ENCODE peak calls at places on chromosomes 1 and 21, in seven cellular contexts. L is H9, A is mesendoderm, G is mesenchymal stem cell, N is neuronal stem cell, V is trophoblast cell, K is H1. D is an unnamed sample.

GRCh38 chr1:178490136-178490535 is 6.6 kb downstream of the CLEC20A start:
- DNase-seq in K (no peak), N (no peak), A (no peak), G (no peak), V (no peak), L (no peak), D (no peak)

GRCh38 chr1:50609508-50609907 is 186.3 kb upstream of the DMRTA2 start:
- DNase-seq in A (no peak), V (no peak), L (no peak), G (no peak), K (no peak), N (no peak), D (no peak)

GRCh38 chr1:221487781-221488520 is 253.9 kb downstream of the DUSP10 start:
- DNase-seq in V (no peak), K (no peak), A (no peak), G (peak), N (no peak), L (no peak), D (peak)

GRCh38 chr1:186213225-186213607 is 161.8 kb downstream of the TPR start:
- DNase-seq in A (no peak), N (no peak), K (no peak), L (no peak), V (no peak), G (no peak), D (no peak)

GRCh38 chr1:23751050-23751814 is 8.0 kb downstream of the ELOA start:
- DNase-seq in K (peak), V (peak), L (peak), G (peak), N (peak), A (peak), D (peak)

GRCh38 chr21:31665397-31665796 is 5.9 kb downstream of the SOD1 start:
- DNase-seq in G (no peak), K (no peak), N (no peak), L (peak), V (no peak), A (peak), D (peak)

GRCh38 chr1:52552505-52553371 is at the start of gene TUT4:
- DNase-seq in N (peak), K (peak), V (peak), G (peak), A (peak), L (peak), D (peak)

GRCh38 chr1:28983509-28984310 is 69.3 kb downstream of the EPB41 start:
- DNase-seq in G (peak), A (peak), K (no peak), V (no peak), L (peak), N (peak), D (no peak)

GRCh38 chr1:151069103-151069486 is 1.5 kb upstream of the GABPB2 start:
- DNase-seq in G (no peak), L (no peak), N (no peak), A (no peak), K (no peak), V (no peak), D (no peak)

DNA sequence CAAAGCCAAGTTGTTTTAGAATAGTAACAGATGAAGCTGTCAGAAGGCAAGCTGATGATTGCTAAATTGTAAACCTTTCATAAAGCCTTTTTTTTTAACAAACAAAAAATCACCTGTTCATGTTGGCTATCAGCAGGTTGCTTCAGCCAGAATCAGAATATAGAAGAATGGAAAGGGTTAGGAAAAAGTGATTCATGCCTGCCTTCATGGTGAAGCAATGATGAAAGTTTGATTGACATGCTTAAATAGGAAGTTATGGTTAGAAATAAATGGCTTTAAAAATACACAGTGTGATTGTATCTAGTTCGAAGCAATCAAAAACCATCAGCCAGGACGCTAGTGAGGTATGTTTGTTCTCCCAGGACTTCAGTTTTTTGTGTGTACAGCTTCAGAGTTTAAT is 37.9 kb downstream of the GABPA start:
- DNase-seq in K (no peak), N (no peak), A (no peak), V (no peak), G (no peak), L (no peak), D (no peak)
- H2AK5ac ChIP-seq in K (no peak), N (no peak), A (no peak), V (no peak), G (no peak), L (no peak), D (no peak)

DNA sequence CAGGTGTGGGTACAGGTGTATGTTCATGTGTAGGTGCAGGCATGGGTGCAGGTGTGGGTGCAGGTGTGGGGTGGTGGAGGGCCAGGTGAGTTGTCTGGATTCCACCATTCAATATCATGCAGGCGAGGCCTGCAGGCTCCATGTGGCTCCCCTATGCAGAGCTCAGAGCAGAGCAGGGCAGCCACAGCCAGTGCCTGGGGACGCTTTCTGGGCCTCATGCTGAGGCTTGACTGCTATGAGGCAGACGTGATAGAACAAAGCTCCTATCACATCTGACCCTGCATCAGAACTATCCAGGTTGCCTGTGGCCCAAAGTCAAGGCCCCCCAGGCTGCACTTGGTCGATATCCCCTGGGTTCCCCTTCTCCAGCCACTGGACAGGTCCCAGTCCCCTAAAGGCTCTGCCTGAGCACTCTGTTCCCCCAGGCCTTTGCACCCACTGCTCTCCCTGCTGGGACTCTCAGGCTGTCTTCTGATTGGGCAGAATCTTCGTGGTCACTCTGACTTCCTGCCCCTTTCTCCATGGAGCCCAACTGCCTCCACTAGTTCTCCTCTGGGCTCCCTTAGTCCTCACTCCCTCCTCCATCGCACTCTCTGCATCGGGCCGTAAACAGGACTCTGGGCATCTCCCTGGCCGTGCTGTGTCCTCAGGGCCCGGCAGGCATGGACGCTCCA is 78.6 kb upstream of the ACTL8 start:
- DNase-seq in V (no peak), L (no peak), N (no peak), A (no peak), G (no peak), K (no peak), D (no peak)
- H2AK5ac ChIP-seq in V (no peak), L (no peak), N (no peak), A (no peak), G (no peak), K (no peak), D (no peak)

GRCh38 chr1:161079436-161080110 is 9.8 kb downstream of the NECTIN4 start:
- DNase-seq in L (no peak), N (no peak), V (no peak), G (no peak), A (no peak), K (no peak), D (no peak)

GRCh38 chr1:161080391-161081150 is 8.8 kb downstream of the NECTIN4 start:
- DNase-seq in N (no peak), L (no peak), K (no peak), G (no peak), A (no peak), V (peak), D (no peak)

GRCh38 chr1:161081519-161081918 is 7.8 kb downstream of the NECTIN4 start:
- DNase-seq in L (no peak), V (peak), A (no peak), K (no peak), N (no peak), G (no peak), D (no peak)

GRCh38 chr1:161082483-161082882 is 6.9 kb downstream of the NECTIN4 start:
- DNase-seq in V (peak), K (no peak), L (no peak), G (no peak), A (no peak), N (no peak), D (no peak)

GRCh38 chr1:161081151-161081405 is 8.3 kb downstream of the NECTIN4 start:
- DNase-seq in G (no peak), V (no peak), N (no peak), A (no peak), K (no peak), L (no peak), D (no peak)
- H2AK5ac ChIP-seq in G (no peak), V (peak), N (no peak), A (no peak), K (no peak), L (no peak), D (no peak)

DNA sequence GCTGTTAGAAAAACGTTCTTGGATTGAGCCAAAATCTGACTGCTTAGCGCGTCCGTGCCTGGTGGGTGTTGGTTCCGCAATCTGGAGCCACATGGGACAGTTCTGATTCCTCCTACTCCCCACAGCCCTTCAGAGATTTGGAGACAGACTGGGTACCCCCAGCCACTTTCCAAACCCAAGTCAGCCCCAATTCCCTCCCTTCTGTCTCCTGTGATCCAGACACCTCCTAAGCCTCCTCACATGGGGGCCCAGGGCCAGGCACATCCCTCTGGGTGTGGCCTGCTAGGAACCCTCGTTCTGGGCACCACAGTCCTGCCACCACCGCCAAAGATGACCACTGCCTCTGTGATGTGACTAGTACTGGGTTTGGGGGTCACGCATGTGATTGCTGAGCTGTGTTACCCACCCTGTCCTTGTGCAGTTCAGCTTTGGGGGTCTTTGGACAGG is 4.8 kb downstream of the PLA2G5 start:
- DNase-seq in N (no peak), L (no peak), K (no peak), G (no peak), A (no peak), V (no peak), D (no peak)
- H2AK5ac ChIP-seq in N (no peak), L (no peak), K (no peak), G (no peak), A (no peak), V (no peak), D (no peak)

DNA sequence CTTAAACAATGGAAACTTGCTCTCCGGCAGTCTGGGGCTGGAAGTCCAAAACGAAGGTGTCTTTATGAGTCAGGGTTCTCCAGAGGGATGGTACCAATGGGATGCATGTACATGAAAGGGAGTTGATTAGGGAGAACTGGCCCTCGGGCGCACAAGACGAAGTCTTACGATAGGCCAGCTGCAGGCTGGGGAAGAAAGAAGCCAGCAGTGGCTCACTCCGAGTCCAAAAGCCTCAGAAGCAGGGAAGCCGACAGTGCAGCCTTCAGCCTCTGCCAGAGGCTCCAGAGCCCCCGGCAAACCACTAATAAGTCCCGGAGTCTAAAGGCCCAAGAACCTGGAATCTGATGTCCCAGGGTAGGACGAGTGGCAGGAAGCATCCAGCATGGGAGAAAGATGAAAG is 57.7 kb downstream of the FAAP20 start:
- DNase-seq in V (peak), G (no peak), N (no peak), A (no peak), K (no peak), L (no peak), D (no peak)
- H2AK5ac ChIP-seq in V (peak), G (no peak), N (no peak), A (no peak), K (no peak), L (no peak), D (no peak)

GRCh38 chr1:200267937-200268336 is 141.9 kb downstream of the ZNF281 start:
- DNase-seq in N (no peak), K (no peak), G (no peak), L (no peak), V (no peak), A (no peak), D (no peak)
- H2AK5ac ChIP-seq in N (no peak), K (no peak), G (no peak), L (no peak), V (no peak), A (no peak), D (no peak)

GRCh38 chr1:215040190-215040589 is 42.3 kb upstream of the KCNK2 start:
- DNase-seq in K (no peak), G (peak), A (peak), V (peak), N (no peak), L (no peak), D (no peak)
- H2AK5ac ChIP-seq in K (no peak), G (no peak), A (no peak), V (no peak), N (no peak), L (no peak), D (no peak)

DNA sequence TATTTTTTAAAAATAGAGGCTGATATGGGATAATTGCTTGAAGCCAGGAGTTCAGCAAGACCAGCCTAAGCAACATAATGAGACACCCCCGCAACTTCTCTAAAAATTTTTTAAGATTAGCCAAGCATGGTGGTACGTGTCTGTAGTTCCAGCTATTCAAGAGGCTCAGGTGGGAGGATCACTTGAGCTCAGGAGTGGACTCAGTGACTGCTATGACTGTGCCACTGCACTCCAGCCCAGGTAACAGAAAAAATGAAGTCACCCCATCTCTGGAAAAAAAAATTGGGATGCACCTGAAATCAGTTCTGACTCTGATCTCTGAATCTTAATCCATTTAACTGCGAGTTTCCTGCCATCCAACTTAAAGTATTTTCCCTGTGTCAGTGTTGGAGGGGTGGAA is 124.2 kb downstream of the MRPS6 start:
- DNase-seq in N (no peak), L (no peak), V (no peak), A (no peak), G (no peak), K (no peak), D (no peak)
- H2AK5ac ChIP-seq in N (no peak), L (no peak), V (no peak), A (no peak), G (no peak), K (no peak), D (no peak)

D was measured in IMR-90.